ENCODE peak calls at places on chromosome 3, in nine cellular contexts. I is heart right ventricle; S is breast epithelium; B is neuronal stem cell; R is tibial nerve; Z is right cardiac atrium; G is astrocyte; C is hepatocyte; A is CD8-positive, alpha-beta memory T cell. F is an unnamed sample.

GRCh38 chr3:177382944-177383343 is 185.7 kb upstream of the TBL1XR1 start:
- DNase-seq in R (no peak), Z (peak), C (no peak), A (no peak), B (no peak), S (no peak), G (no peak), I (peak), F (no peak)

GRCh38 chr3:31729573-31729972 is 196.8 kb downstream of the STT3B start:
- DNase-seq in A (no peak), G (no peak), C (no peak), Z (no peak), S (no peak), I (no peak), B (no peak), R (no peak), F (no peak)

GRCh38 chr3:41265823-41266273 is 66.5 kb downstream of the CTNNB1 start:
- DNase-seq in I (no peak), R (no peak), C (no peak), S (no peak), A (no peak), B (no peak), G (peak), Z (no peak), F (no peak)

GRCh38 chr3:149003653-149004305 is 12.4 kb downstream of the GYG1 start:
- DNase-seq in I (no peak), Z (no peak), B (no peak), G (no peak), A (peak), C (no peak), S (no peak), R (no peak), F (no peak)

GRCh38 chr3:55330756-55331155 is 156.3 kb downstream of the WNT5A start:
- DNase-seq in R (no peak), I (no peak), C (peak), G (peak), A (no peak), B (no peak), Z (no peak), S (no peak), F (no peak)

GRCh38 chr3:190581041-190581501 is 67.2 kb downstream of the IL1RAP start:
- DNase-seq in Z (no peak), C (no peak), S (no peak), G (peak), I (no peak), B (no peak), R (no peak), A (no peak), F (no peak)

GRCh38 chr3:174158674-174159073 is 700.5 kb upstream of the NAALADL2 start:
- DNase-seq in A (no peak), Z (no peak), R (no peak), I (no peak), S (no peak), C (no peak), G (no peak), B (no peak), F (no peak)

GRCh38 chr3:42516443-42516842 is 14.0 kb downstream of the VIPR1 start:
- DNase-seq in A (no peak), G (no peak), Z (no peak), B (no peak), S (no peak), C (no peak), R (no peak), I (no peak), F (no peak)

GRCh38 chr3:46895761-46896160 is 18.2 kb downstream of the PTH1R start:
- DNase-seq in C (no peak), G (no peak), I (no peak), A (no peak), R (no peak), B (no peak), Z (peak), S (no peak), F (no peak)

GRCh38 chr3:148513066-148513671 is 184.5 kb upstream of the AGTR1 start:
- DNase-seq in C (no peak), Z (no peak), G (peak), R (no peak), A (no peak), B (no peak), I (no peak), S (no peak), F (no peak)

GRCh38 chr3:194323785-194324735 is 27.1 kb downstream of the CPN2 start:
- DNase-seq in G (peak), I (peak), B (no peak), Z (peak), C (peak), R (no peak), S (peak), A (no peak), F (no peak)

GRCh38 chr3:197737319-197737649 is 580 bp upstream of the RUBCN start:
- DNase-seq in R (no peak), B (no peak), A (no peak), G (no peak), I (no peak), C (no peak), Z (no peak), S (no peak), F (no peak)

GRCh38 chr3:124636101-124636862 is 94.0 kb upstream of the UMPS start:
- DNase-seq in G (no peak), S (no peak), C (no peak), Z (no peak), B (no peak), A (no peak), R (no peak), I (no peak), F (no peak)

GRCh38 chr3:124640907-124641306 is 89.3 kb upstream of the UMPS start:
- DNase-seq in C (no peak), G (no peak), I (no peak), Z (no peak), A (no peak), R (no peak), S (no peak), B (no peak), F (no peak)

GRCh38 chr3:124636863-124637296 is 93.4 kb upstream of the UMPS start:
- DNase-seq in C (peak), G (no peak), I (no peak), B (no peak), Z (no peak), R (no peak), S (no peak), A (no peak), F (no peak)

GRCh38 chr3:124643453-124643852 is 86.8 kb upstream of the UMPS start:
- DNase-seq in B (no peak), R (no peak), Z (no peak), S (no peak), A (no peak), C (no peak), I (no peak), G (no peak), F (no peak)

DNA sequence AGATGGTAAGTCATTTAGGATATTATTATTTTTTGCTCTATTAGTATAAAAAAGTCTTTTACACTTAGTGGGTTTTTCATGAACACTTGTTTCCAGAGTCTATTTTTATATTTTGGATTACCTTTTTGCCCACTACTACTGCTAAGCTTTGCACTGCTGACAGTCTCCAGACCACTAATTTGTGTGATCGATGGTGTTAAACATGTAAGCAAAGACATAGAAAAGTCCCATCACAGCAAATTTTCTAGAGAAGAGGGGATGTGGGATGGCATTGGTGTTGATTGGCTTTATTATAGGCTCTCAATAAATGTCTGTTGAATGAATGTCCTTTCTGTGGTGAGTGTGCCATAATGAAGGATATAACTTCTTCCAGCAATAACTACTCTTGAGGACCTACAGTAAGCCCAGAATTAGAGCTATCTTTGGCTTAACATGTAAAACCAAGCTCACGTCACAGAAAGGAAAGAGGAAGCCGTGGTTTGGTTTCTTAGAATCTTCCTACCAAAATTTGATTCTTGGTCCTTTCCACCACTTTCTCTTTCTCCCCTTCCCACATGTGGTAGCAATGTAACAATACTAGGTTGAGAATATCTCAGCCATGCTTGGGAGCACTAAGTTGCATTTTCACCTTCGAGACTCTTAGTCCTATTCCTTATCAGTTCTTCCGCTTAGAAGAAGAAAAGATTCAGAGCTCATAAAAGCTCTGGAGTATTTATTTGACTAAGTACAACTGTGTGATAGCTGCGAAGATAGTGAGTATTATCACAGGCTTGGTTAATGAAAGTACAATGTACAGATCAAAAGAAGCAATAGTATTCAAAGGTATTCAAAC is 90.6 kb upstream of the UMPS start:
- DNase-seq in Z (no peak), B (no peak), R (no peak), C (peak), G (no peak), A (no peak), I (no peak), S (no peak), F (no peak)
- H3K27ac ChIP-seq in Z (no peak), B (no peak), R (no peak), C (peak), G (no peak), A (peak), I (no peak), S (no peak), F (no peak)

DNA sequence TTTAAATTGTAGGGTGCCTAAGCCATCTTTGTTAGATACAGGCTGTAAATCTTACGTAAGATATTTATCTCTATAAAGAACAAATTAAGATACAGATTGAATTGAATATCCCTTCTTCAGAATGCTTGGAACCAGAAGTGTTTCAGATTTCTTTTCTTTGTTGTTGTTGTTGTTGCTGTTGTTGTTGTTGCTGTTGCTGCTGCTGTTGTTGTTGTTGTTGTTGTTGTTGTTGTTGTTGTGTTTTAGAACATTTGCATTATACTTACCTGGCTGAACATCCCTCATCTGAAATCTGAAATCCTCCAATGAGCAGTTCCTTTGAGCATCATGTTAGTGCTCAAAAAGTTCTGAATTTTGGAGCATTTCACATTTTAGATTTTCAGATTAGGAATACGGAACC is 26.6 kb downstream of the QTRT2 start:
- DNase-seq in A (no peak), S (no peak), B (no peak), R (no peak), G (no peak), C (no peak), I (no peak), Z (no peak), F (no peak)
- H3K27ac ChIP-seq in A (no peak), S (no peak), B (no peak), R (no peak), G (no peak), C (no peak), I (no peak), Z (no peak), F (no peak)

DNA sequence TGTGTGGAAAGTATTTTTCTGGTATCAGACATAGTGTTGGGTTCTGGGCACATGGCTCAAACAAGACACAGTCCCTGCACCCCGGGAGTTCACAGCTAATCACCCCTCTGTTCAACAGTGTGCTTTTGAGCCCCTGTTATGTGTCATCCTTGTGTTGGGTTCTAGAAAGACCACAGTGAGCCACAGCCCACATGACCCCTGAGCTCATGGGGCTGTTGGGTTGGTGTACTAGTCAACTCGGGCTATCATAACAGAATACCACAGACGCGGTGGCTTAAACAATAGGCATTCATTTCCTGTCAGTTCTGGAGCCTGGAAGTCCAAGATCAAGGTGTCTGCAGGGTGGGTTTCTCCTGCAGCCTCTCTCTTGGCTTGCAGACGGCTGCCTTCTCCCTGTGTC is 100.0 kb downstream of the DNAJB8 start:
- DNase-seq in A (no peak), Z (no peak), C (no peak), S (no peak), R (no peak), G (no peak), I (no peak), B (no peak), F (no peak)
- H3K27ac ChIP-seq in A (no peak), Z (peak), C (no peak), S (no peak), R (no peak), G (no peak), I (peak), B (no peak), F (no peak)

GRCh38 chr3:98877132-98877531 is 24.4 kb downstream of the DCBLD2 start:
- DNase-seq in A (no peak), Z (no peak), S (no peak), B (no peak), C (no peak), I (no peak), G (no peak), R (no peak), F (no peak)

GRCh38 chr3:98874602-98875249 is 26.8 kb downstream of the DCBLD2 start:
- DNase-seq in B (no peak), G (no peak), Z (no peak), C (no peak), S (no peak), A (no peak), I (no peak), R (no peak), F (no peak)

GRCh38 chr3:98875535-98875934 is 26.0 kb downstream of the DCBLD2 start:
- DNase-seq in A (no peak), S (no peak), I (no peak), R (no peak), Z (no peak), G (no peak), C (no peak), B (no peak), F (no peak)
- H3K27ac ChIP-seq in A (no peak), S (no peak), I (no peak), R (no peak), Z (no peak), G (no peak), C (no peak), B (no peak), F (no peak)

GRCh38 chr3:124816206-124816605 is 71.0 kb downstream of the ITGB5 start:
- DNase-seq in I (no peak), B (no peak), R (no peak), Z (no peak), S (no peak), G (no peak), C (no peak), A (no peak), F (no peak)
- H3K27ac ChIP-seq in I (no peak), B (no peak), R (no peak), Z (no peak), S (peak), G (no peak), C (peak), A (no peak), F (no peak)

DNA sequence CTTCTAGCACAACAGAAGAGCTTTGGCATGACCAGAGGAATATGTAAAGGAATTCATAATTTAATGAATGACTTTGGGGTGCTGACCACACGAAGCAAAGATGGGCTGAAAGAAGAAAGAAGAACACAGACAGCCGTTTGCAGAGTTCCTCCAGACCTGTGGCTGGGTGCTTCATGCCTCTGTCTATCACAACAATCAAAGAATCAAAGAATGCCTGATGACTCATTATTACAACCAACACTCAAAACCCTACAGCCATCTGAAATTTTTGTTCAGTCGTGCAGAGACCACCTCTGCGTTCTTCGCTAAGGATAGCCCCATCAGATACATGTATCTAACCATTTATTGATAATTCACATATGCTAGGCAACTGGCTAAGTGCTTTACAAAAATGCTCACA is 129.0 kb upstream of the PRICKLE2 start:
- DNase-seq in A (no peak), I (no peak), C (no peak), R (no peak), Z (no peak), S (no peak), G (peak), B (no peak), F (no peak)
- H3K27ac ChIP-seq in A (no peak), I (no peak), C (no peak), R (no peak), Z (no peak), S (no peak), G (peak), B (no peak), F (no peak)

GRCh38 chr3:183446838-183447205 is 18.4 kb upstream of the MCF2L2 start:
- DNase-seq in Z (no peak), A (no peak), I (no peak), B (no peak), S (no peak), C (no peak), G (no peak), R (no peak), F (no peak)

GRCh38 chr3:183449791-183450190 is 21.4 kb upstream of the MCF2L2 start:
- DNase-seq in S (no peak), Z (no peak), B (no peak), C (no peak), R (no peak), G (peak), A (no peak), I (no peak), F (no peak)

GRCh38 chr3:183447206-183448001 is 19.0 kb upstream of the MCF2L2 start:
- DNase-seq in I (peak), Z (peak), G (peak), R (peak), C (peak), S (peak), A (peak), B (peak), F (peak)

GRCh38 chr3:183449391-183449790 is 21.0 kb upstream of the MCF2L2 start:
- DNase-seq in Z (no peak), S (no peak), G (peak), C (peak), I (no peak), A (no peak), B (no peak), R (no peak), F (no peak)

GRCh38 chr3:183448369-183449128 is 20.1 kb upstream of the MCF2L2 start:
- DNase-seq in Z (no peak), G (no peak), C (no peak), A (no peak), S (no peak), R (no peak), I (no peak), B (no peak), F (no peak)
- H3K27ac ChIP-seq in Z (no peak), G (no peak), C (peak), A (peak), S (no peak), R (peak), I (peak), B (no peak), F (peak)